ENCODE peak calls at places on chromosomes 3 and 15, in five cellular contexts. W is heart left ventricle, X is osteocyte, E is mammary epithelial cell, D is hepatocyte. O is an unnamed sample.

GRCh38 chr3:132261501-132261900 is 55.7 kb upstream of the ACP3 start:
- DNase-seq in W (no peak), X (no peak), E (no peak), D (no peak), O (no peak)

GRCh38 chr15:98717942-98718341 is 69.6 kb downstream of the IGF1R start:
- DNase-seq in W (no peak), X (no peak), E (no peak), D (no peak), O (no peak)

GRCh38 chr3:123807820-123808219 is 76.3 kb downstream of the MYLK start:
- DNase-seq in W (no peak), X (peak; percentile 76), E (peak; percentile 89), D (no peak), O (no peak)

GRCh38 chr3:101963902-101964362 is 114.6 kb downstream of the NFKBIZ start:
- DNase-seq in W (no peak), X (no peak), E (peak; percentile 76), D (no peak), O (no peak)

GRCh38 chr3:120555661-120556509 is 40.3 kb upstream of the NDUFB4 start:
- DNase-seq in W (no peak), X (no peak), E (no peak), D (no peak), O (no peak)

GRCh38 chr3:288383-288782 is 91.8 kb downstream of the CHL1 start:
- DNase-seq in W (no peak), X (no peak), E (no peak), D (no peak), O (no peak)

GRCh38 chr3:11010406-11011165 is 18.0 kb downstream of the SLC6A1 start:
- DNase-seq in W (no peak), X (no peak), E (no peak), D (no peak), O (no peak)

GRCh38 chr15:92733090-92733933 is 77.7 kb upstream of the FAM174B start:
- DNase-seq in W (no peak), X (no peak), E (no peak), D (no peak), O (no peak)

GRCh38 chr3:16176391-16177030 is 2.0 kb downstream of the GALNT15 start:
- DNase-seq in W (no peak), X (no peak), E (no peak), D (no peak), O (no peak)

GRCh38 chr3:16177962-16178627 is 3.6 kb downstream of the GALNT15 start:
- DNase-seq in W (peak; percentile 92), X (peak; percentile 93), E (peak; percentile 62), D (peak; percentile 89), O (peak; percentile 91)

GRCh38 chr3:16179771-16180736 is 5.6 kb downstream of the GALNT15 start:
- DNase-seq in W (no peak), X (no peak), E (no peak), D (no peak), O (no peak)

GRCh38 chr3:16179261-16179660 is 4.8 kb downstream of the GALNT15 start:
- DNase-seq in W (no peak), X (no peak), E (no peak), D (no peak), O (no peak)

GRCh38 chr3:16178628-16178988 is 4.1 kb downstream of the GALNT15 start:
- DNase-seq in W (no peak), X (no peak), E (no peak), D (no peak), O (no peak)
- TF ChIP-seq CTCF in W (peak; percentile 12), X (no peak), E (no peak), D (no peak), O (no peak)

GRCh38 chr3:46695177-46695961 is 1.9 kb upstream of the ALS2CL start:
- DNase-seq in W (peak; percentile 78), X (no peak), E (no peak), D (peak; percentile 31), O (no peak)
- TF ChIP-seq CTCF in W (no peak), X (peak; percentile 36), E (peak; percentile 34), D (peak; percentile 20), O (no peak)

GRCh38 chr15:35956066-35956465 is 410.1 kb upstream of the DPH6 start:
- DNase-seq in W (no peak), X (no peak), E (no peak), D (no peak), O (no peak)
- TF ChIP-seq CTCF in W (no peak), X (no peak), E (no peak), D (no peak), O (no peak)

DNA sequence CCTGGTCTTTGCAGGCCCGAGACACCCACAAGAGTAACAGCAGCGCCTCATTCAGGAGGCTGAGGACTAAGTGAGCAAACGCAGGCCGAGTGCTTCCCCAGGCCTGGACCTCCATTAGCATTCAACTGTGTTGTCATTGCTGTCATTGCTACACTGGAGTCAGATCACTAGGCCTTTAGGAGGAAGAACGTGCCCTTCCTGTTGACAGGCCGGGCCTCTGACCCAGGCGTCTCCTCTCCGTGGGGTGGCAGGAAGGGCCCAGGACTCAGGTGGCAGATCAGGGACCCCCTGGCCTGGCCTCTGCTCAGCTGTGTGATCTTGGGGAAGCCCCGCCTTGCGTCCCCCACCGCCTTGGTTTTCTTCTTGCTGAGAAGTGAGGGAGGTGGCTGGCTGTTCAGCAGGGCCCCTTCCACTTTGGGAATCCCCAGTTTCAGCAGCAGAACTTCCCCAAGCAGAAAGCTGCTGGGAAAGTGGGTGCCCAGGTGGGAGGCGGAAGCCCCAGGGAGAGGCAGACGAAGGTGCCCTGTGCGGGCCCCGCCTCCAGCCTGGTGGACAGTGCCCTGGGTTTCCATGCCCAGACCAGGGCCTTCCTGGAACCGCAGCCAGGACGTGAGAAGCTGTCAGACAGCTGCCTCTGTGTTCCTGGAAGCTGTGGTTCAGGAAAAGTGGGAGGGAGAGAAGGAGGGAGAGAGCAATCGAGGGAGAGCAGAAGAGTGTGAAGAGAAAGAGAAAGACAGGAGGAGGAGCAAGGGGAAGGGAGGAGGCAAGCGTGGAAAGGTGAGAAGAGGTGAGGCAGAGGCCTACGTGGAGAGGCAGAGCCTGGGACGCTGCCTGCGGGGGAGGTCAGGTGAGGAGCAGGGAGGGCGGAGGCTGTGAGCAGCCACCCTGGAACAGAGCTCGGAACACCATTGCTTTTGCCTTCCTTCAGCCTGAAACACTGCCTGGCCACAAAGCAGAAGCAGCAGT is 18.9 kb downstream of the ZDHHC19 start:
- DNase-seq in W (peak; percentile 75), X (no peak), E (no peak), D (no peak), O (no peak)
- TF ChIP-seq CTCF in W (no peak), X (no peak), E (no peak), D (peak; percentile 3), O (no peak)

GRCh38 chr3:83868909-83869567 is 1089.8 kb upstream of the CADM2 start:
- DNase-seq in W (no peak), X (no peak), E (no peak), D (no peak), O (no peak)

GRCh38 chr3:83863380-83863779 is 1095.4 kb upstream of the CADM2 start:
- DNase-seq in W (no peak), X (no peak), E (no peak), D (no peak), O (no peak)
- TF ChIP-seq CTCF in W (no peak), X (no peak), E (no peak), D (no peak), O (no peak)

GRCh38 chr3:181213347-181213746 is 223.8 kb upstream of the DNAJC19 start:
- DNase-seq in W (no peak), X (no peak), E (no peak), D (no peak), O (no peak)

GRCh38 chr3:181212271-181212670 is 222.7 kb upstream of the DNAJC19 start:
- DNase-seq in W (no peak), X (no peak), E (no peak), D (no peak), O (no peak)

DNA sequence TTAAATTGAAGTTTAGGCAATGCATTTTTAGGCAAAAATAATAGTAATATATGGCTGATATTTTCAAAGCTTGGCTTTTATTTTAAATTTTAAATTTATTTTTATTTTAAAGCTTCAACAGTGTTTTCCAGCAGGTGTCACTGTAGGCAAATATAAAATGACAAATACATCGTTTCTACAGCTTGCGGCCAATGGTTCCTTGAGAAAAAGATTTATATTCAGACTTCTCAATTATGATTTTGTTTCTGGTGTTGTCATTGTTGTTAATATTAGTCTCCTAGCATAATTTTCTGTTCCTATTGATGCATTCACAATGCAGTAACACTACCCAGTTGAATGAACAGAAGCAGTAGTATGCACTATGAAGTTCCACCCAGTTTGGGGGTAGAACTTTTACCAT is 220.7 kb upstream of the DNAJC19 start:
- DNase-seq in W (no peak), X (no peak), E (peak; percentile 2), D (peak; percentile 35), O (no peak)
- TF ChIP-seq CTCF in W (peak; percentile 46), X (peak; percentile 52), E (no peak), D (peak; percentile 60), O (peak; percentile 44)

GRCh38 chr15:88638626-88639372 is at the start of gene ISG20:
- DNase-seq in W (peak; percentile 92), X (peak; percentile 95), E (peak; percentile 99), D (peak; percentile 97), O (peak; percentile 48)
- TF ChIP-seq CTCF in W (peak; percentile 31), X (peak; percentile 55), E (peak; percentile 35), D (peak; percentile 58), O (no peak)

DNA sequence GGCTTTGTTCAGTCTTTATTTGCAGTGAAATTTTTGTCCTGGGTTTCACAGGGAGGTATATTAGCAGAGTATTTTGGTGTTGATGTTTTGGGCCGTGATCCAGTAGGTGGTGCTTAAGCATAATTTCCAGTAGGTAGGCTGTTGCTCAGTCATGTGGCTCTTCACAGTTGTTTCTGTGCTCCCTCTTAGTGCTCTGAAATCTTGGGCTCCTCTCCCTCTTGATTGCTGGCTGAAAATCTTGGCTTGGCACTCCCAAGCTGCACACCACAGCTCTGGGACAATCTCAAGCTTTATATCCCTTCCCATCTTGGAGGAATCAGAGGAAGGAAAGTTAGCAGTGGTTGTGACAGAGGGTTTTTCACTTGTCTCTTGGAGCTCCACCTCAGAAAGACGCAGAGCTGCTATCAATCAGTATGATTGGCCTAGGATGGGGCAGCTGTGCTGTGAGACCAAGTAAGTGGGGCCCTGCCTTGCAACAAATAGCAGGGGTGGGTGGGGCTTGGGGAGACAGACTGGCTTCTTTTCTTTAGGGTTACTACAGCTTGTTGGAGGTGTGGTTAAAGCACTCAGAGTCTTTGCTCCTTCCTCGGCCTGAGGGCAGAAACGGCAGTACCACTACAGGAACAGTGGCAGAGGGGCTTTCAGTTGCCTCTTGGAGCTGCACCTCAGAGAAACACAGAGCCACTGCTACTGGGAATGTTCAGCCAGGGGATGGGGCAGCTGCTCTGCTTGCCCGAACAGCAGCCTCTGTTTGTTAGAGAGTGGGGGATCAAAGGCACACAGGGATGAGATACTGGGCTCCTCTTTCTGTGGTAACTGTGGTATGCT is 627.0 kb downstream of the SI start:
- DNase-seq in W (peak; percentile 28), X (no peak), E (no peak), D (no peak), O (no peak)
- TF ChIP-seq CTCF in W (no peak), X (no peak), E (no peak), D (no peak), O (no peak)

DNA sequence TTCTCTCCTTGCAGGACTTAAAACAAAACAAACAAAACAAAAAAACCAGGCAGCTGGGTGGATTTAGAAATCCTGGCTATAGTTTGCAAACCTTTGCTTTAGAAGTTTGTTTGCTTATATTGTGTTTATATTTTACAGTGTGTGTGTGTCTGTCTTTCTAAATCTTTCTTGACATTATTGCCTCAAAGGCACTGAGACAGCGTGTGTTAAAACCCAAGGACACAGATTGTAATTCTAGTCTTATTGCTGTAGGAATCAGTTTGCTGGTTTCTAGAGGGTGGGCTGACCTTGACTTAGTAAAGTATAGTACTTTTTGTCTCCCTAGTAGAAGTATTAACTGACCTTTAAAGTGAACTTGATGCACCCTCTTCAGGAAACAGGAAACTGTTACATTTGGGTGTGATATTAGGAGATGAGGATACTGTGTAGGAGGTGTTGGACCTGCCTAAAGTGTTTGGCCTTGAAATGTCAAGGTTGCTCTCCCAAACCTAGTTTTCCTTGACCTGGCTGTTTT is 71.0 kb downstream of the TCF12 start:
- DNase-seq in W (no peak), X (no peak), E (no peak), D (no peak), O (no peak)
- TF ChIP-seq CTCF in W (no peak), X (no peak), E (no peak), D (no peak), O (no peak)

O was measured in mesothelial cell of epicardium.